ENCODE peak calls at places on chromosomes 1 and 21, in seven cellular contexts. T is M059J; R is kidney epithelial cell; N is stimulated activated CD4-positive, alpha-beta T cell treated with anti-CD3 and anti-CD28 coated beads, Interleukin-4, amount 100 ng/mL, for 24 hours; S is activated CD4-positive, alpha-beta T cell treated with anti-CD3 and anti-CD28 coated beads, Interleukin-2, amount 10 ng/mL, durations not matched to agents 7 days and 5 days; W is psoas muscle; M is midbrain. H is an unnamed sample.

GRCh38 chr1:1122078-1122811 is 6.4 kb upstream of the C1orf159 start:
- DNase-seq in M (peak; percentile 75), S (peak; percentile 83), N (peak; percentile 88), R (no peak), W (peak; percentile 84), T (peak; percentile 66), H (no peak)

GRCh38 chr1:41657679-41658078 is 173.2 kb upstream of the EDN2 start:
- DNase-seq in N (no peak), S (no peak), M (no peak), W (no peak), T (no peak), R (no peak), H (no peak)

GRCh38 chr1:168926236-168926635 is 180.3 kb upstream of the ATP1B1 start:
- DNase-seq in M (no peak), N (no peak), S (no peak), R (no peak), W (no peak), T (peak; percentile 72), H (no peak)

GRCh38 chr1:53413175-53414001 is 45.8 kb upstream of the DMRTB1 start:
- DNase-seq in R (peak; percentile 93), T (peak; percentile 95), N (peak; percentile 64), M (no peak), S (peak; percentile 68), W (no peak), H (no peak)

GRCh38 chr1:56820755-56821461 is 1.7 kb upstream of the FYB2 start:
- DNase-seq in T (peak; percentile 76), M (peak; percentile 74), S (peak; percentile 74), R (no peak), W (peak; percentile 79), N (peak; percentile 66), H (no peak)

GRCh38 chr1:58432813-58433668 is 113.5 kb downstream of the OMA1 start:
- DNase-seq in N (no peak), W (no peak), T (peak; percentile 99), S (no peak), M (no peak), R (peak; percentile 98), H (peak; percentile 7)

GRCh38 chr1:67307251-67308060 is at the start of gene IL12RB2:
- DNase-seq in S (peak; percentile 67), T (no peak), R (no peak), N (peak; percentile 66), M (no peak), W (peak; percentile 23), H (no peak)

GRCh38 chr1:26771643-26772321 is 16.0 kb upstream of the PIGV start:
- DNase-seq in M (no peak), T (peak; percentile 99), W (no peak), R (peak; percentile 85), S (no peak), N (peak; percentile 22), H (peak; percentile 79)

GRCh38 chr1:184190626-184191025 is 139.1 kb downstream of the TSEN15 start:
- DNase-seq in T (no peak), R (no peak), S (no peak), W (no peak), N (no peak), M (no peak), H (no peak)

GRCh38 chr21:34836103-34836932 is 167.5 kb downstream of the CLIC6 start:
- DNase-seq in S (no peak), R (peak; percentile 96), N (peak; percentile 61), M (no peak), W (peak; percentile 88), T (peak; percentile 100), H (no peak)

GRCh38 chr1:226073184-226073950 is 10.9 kb downstream of the H3-3A start:
- DNase-seq in M (no peak), R (no peak), W (no peak), N (no peak), S (no peak), T (no peak), H (no peak)

GRCh38 chr1:198922638-198923430 is 284.0 kb downstream of the PTPRC start:
- DNase-seq in M (no peak), R (no peak), W (no peak), T (peak; percentile 51), S (no peak), N (no peak), H (no peak)

GRCh38 chr21:17611414-17612022 is 1.2 kb downstream of the BTG3 start:
- DNase-seq in R (peak; percentile 55), W (peak; percentile 75), N (peak; percentile 82), S (peak; percentile 85), M (peak; percentile 41), T (peak; percentile 92), H (no peak)

GRCh38 chr1:62688687-62689085 is 500 bp upstream of the DOCK7 start:
- DNase-seq in M (peak; percentile 57), T (peak; percentile 68), S (no peak), N (no peak), R (no peak), W (no peak), H (no peak)

GRCh38 chr1:17295292-17295691 is 12.7 kb upstream of the PADI4 start:
- DNase-seq in W (no peak), N (no peak), R (no peak), M (no peak), T (no peak), S (no peak), H (no peak)

GRCh38 chr1:203667616-203668015 is 41.0 kb downstream of the ATP2B4 start:
- DNase-seq in M (no peak), R (no peak), T (no peak), N (no peak), S (no peak), W (no peak), H (no peak)

GRCh38 chr21:36699546-36700294 is 805 bp downstream of the SIM2 start:
- DNase-seq in N (no peak), W (no peak), R (no peak), S (no peak), T (peak; percentile 35), M (no peak), H (no peak)

GRCh38 chr1:221795400-221795799 is 53.5 kb upstream of the DUSP10 start:
- DNase-seq in W (no peak), N (peak; percentile 46), T (no peak), S (no peak), R (no peak), M (no peak), H (no peak)

GRCh38 chr1:57362480-57362879 is 61.4 kb downstream of the DAB1 start:
- DNase-seq in S (no peak), R (no peak), N (no peak), T (no peak), M (no peak), W (no peak), H (no peak)